ENCODE peak calls at places on chromosomes 11 and 22, in five cellular contexts. R is Karpas-422, E is breast epithelium, C is mesendoderm, Z is GM23338. G is an unnamed sample. For H3K27me3, the result is how much of the 10 kb centered on the place peaks cover.

GRCh38 chr11:15186146-15186545 is 71.4 kb downstream of the INSC start:
- DNase-seq in E (no peak), Z (no peak), R (no peak), C (no peak), G (no peak)

GRCh38 chr11:721913-722811 is 16.1 kb downstream of the EPS8L2 start:
- DNase-seq in C (no peak), Z (peak), E (no peak), R (peak), G (peak)

GRCh38 chr22:40204331-40205116 is 26.8 kb downstream of the TNRC6B start:
- DNase-seq in Z (no peak), R (no peak), E (no peak), C (no peak), G (no peak)

GRCh38 chr11:117180661-117181585 is 2.4 kb downstream of the SIDT2 start:
- DNase-seq in R (peak), Z (peak), C (peak), E (peak), G (peak)

GRCh38 chr11:13012037-13012693 is 3.0 kb downstream of the RASSF10 start:
- DNase-seq in Z (peak), R (no peak), E (no peak), C (peak), G (no peak)

GRCh38 chr11:39365809-39366436 is 2093.5 kb downstream of the LRRC4C start:
- DNase-seq in Z (peak), E (no peak), R (no peak), C (peak), G (no peak)

GRCh38 chr22:45949258-45949870 is 27.6 kb downstream of the WNT7B start:
- DNase-seq in Z (no peak), R (no peak), E (no peak), C (peak), G (no peak)

GRCh38 chr11:46246514-46246913 is 30.9 kb upstream of the CREB3L1 start:
- DNase-seq in C (no peak), Z (no peak), E (no peak), R (no peak), G (no peak)

GRCh38 chr11:18243783-18244362 is 4.6 kb downstream of the SAA2 start:
- DNase-seq in Z (peak), C (peak), R (peak), E (no peak), G (peak)

GRCh38 chr11:6856871-6857270 is 6.0 kb upstream of the OR10A2 start:
- DNase-seq in R (no peak), C (no peak), Z (no peak), E (no peak), G (no peak)

GRCh38 chr22:18091916-18092526 is 14.2 kb downstream of the PEX26 start:
- DNase-seq in C (no peak), Z (no peak), R (no peak), E (peak), G (peak)

GRCh38 chr11:130209128-130209932 is 49.7 kb downstream of the ST14 start:
- DNase-seq in Z (no peak), E (peak), C (no peak), R (no peak), G (no peak)

GRCh38 chr11:36509694-36510566 is at the start of gene TRAF6:
- DNase-seq in C (peak), Z (peak), R (peak), E (peak), G (peak)

GRCh38 chr11:131668867-131669780 is 298.7 kb downstream of the NTM start:
- DNase-seq in C (peak), E (no peak), Z (peak), R (peak), G (no peak)

GRCh38 chr22:31635638-31636306 is 26.2 kb downstream of the PISD start:
- DNase-seq in C (no peak), E (no peak), Z (no peak), R (no peak), G (no peak)

GRCh38 chr22:17931400-17931825 is 92.9 kb downstream of the MICAL3 start:
- DNase-seq in R (no peak), C (no peak), Z (no peak), E (no peak), G (no peak)

GRCh38 chr11:47603295-47603694 is 9.1 kb upstream of the C1QTNF4 start:
- DNase-seq in R (no peak), C (no peak), Z (no peak), E (no peak), G (no peak)

GRCh38 chr22:20086101-20086599 is 6.1 kb downstream of the DGCR8 start:
- DNase-seq in C (no peak), Z (no peak), E (no peak), R (no peak), G (no peak)

GRCh38 chr11:15968461-15969130 is 387.8 kb downstream of the SOX6 start:
- DNase-seq in C (peak), R (no peak), Z (peak), E (no peak), G (no peak)

GRCh38 chr22:35792501-35792900 is 74.8 kb downstream of the APOL5 start:
- DNase-seq in Z (no peak), E (no peak), R (no peak), C (no peak), G (no peak)

GRCh38 chr11:78030429-78031325 is 7.6 kb upstream of the KCTD14 start:
- DNase-seq in Z (peak), C (peak), R (no peak), E (peak), G (no peak)

GRCh38 chr11:16833026-16833425 is 94.6 kb downstream of the C11orf58 start:
- DNase-seq in C (peak), Z (no peak), R (no peak), E (no peak), G (no peak)

GRCh38 chr11:119729581-119730346 is 764 bp upstream of the NECTIN1 start:
- DNase-seq in Z (peak), C (peak), E (peak), R (no peak), G (no peak)

GRCh38 chr11:34269694-34270245 is 88.0 kb downstream of the ABTB2 start:
- DNase-seq in C (no peak), E (no peak), Z (no peak), R (no peak), G (no peak)

GRCh38 chr22:31628969-31629723 is 32.9 kb downstream of the PISD start:
- DNase-seq in E (no peak), C (no peak), Z (no peak), R (no peak), G (no peak)

GRCh38 chr11:67273260-67273990 is 7.2 kb downstream of the GRK2 start:
- DNase-seq in Z (no peak), C (no peak), E (no peak), R (peak), G (no peak)

GRCh38 chr11:114070464-114071139 is 11.1 kb downstream of the ZBTB16 start:
- DNase-seq in R (no peak), E (no peak), Z (no peak), C (no peak), G (no peak)

GRCh38 chr22:45717787-45718186 is 46.2 kb downstream of the ATXN10 start:
- DNase-seq in Z (no peak), C (peak), R (no peak), E (no peak), G (no peak)

GRCh38 chr11:68340003-68340767 is 27.8 kb downstream of the LRP5 start:
- DNase-seq in E (no peak), C (no peak), R (no peak), Z (no peak), G (no peak)

GRCh38 chr11:66022401-66023185 is 3.7 kb downstream of the CATSPER1 start:
- DNase-seq in C (peak), R (peak), E (no peak), Z (peak), G (peak)

GRCh38 chr11:134949121-134949591 is 537.1 kb upstream of the B3GAT1 start:
- DNase-seq in Z (no peak), E (peak), R (no peak), C (peak), G (no peak)

GRCh38 chr11:118306556-118306955 is 2.0 kb downstream of the CD3E start:
- DNase-seq in R (no peak), C (no peak), E (no peak), Z (no peak), G (no peak)

GRCh38 chr22:36409911-36410756 is 22.4 kb upstream of the MYH9 start:
- DNase-seq in Z (peak), C (peak), E (peak), R (no peak), G (peak)

GRCh38 chr22:25282671-25283561 is 63.5 kb downstream of the CRYBB2 start:
- DNase-seq in Z (peak), C (peak), E (no peak), R (no peak), G (no peak)

GRCh38 chr22:25281675-25282345 is 62.4 kb downstream of the CRYBB2 start:
- DNase-seq in Z (peak), C (peak), E (no peak), R (no peak), G (no peak)

GRCh38 chr22:25282346-25282670 is 62.9 kb downstream of the CRYBB2 start:
- DNase-seq in Z (peak), R (no peak), C (peak), E (no peak), G (no peak)
- H3K27me3 ChIP-seq in Z (half or more), R (under half), C (under half), E (under half), G (under half)

GRCh38 chr11:57308426-57309060 is 16.2 kb downstream of the TNKS1BP1 start:
- DNase-seq in Z (no peak), R (no peak), C (no peak), E (no peak), G (no peak)
- H3K27ac ChIP-seq in Z (no peak), R (no peak), C (no peak), E (peak), G (no peak)

GRCh38 chr22:41909290-41910049 is 5.4 kb downstream of the SHISA8 start:
- DNase-seq in C (no peak), E (no peak), Z (peak), R (no peak), G (no peak)

GRCh38 chr22:41910050-41910598 is 4.8 kb downstream of the SHISA8 start:
- DNase-seq in Z (peak), C (peak), E (no peak), R (no peak), G (no peak)

GRCh38 chr22:41906822-41907221 is 8.1 kb downstream of the SHISA8 start:
- DNase-seq in C (no peak), Z (no peak), E (no peak), R (no peak), G (no peak)

GRCh38 chr22:41907436-41908401 is 7.2 kb downstream of the SHISA8 start:
- DNase-seq in E (no peak), R (no peak), Z (peak), C (no peak), G (no peak)

GRCh38 chr22:41908409-41909289 is 6.2 kb downstream of the SHISA8 start:
- DNase-seq in E (no peak), Z (peak), C (no peak), R (no peak), G (no peak)
- H3K27me3 ChIP-seq in E (under half), Z (half or more), C (under half), R (under half), G (under half)

GRCh38 chr11:2807276-2807681 is 78.3 kb downstream of the CDKN1C start:
- DNase-seq in Z (no peak), R (no peak), E (peak), C (no peak), G (no peak)
- H3K27ac ChIP-seq in Z (no peak), R (no peak), E (peak), C (no peak), G (no peak)

DNA sequence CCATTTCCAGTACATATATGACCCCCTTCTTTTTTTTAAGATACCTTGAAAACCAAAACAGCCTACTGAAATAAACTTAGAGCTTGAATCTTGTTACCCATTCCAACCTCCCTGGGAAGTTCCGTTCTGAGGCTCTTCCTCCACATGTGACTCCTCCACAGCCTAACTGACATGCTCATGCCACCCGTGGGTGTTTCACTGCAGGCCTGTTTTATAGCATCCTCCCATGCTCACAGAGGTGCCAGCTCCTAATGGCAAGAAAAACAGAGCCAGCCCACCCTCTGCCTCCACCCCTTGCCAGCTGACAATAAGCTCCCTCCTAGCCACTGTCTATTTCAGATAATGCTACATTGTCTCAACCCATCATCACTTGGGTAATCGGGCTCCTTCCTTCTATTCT is 97.6 kb upstream of the E2F8 start:
- DNase-seq in E (no peak), R (no peak), C (no peak), Z (no peak), G (no peak)
- H3K27me3 ChIP-seq in E (half or more), R (under half), C (under half), Z (under half), G (under half)

GRCh38 chr11:110797453-110797852 is 85.2 kb upstream of the ARHGAP20 start:
- DNase-seq in E (no peak), Z (no peak), C (no peak), R (no peak), G (no peak)
- H3K27ac ChIP-seq in E (no peak), Z (no peak), C (no peak), R (no peak), G (no peak)